ENCODE peak calls at places on chromosomes 5 and 9, in four cellular contexts. Q, W, Z and D are unnamed samples.
A peak's percentile ranks its signal among the peaks of the same experiment; 100 is the strongest.

GRCh38 chr5:150731669-150732068 is 27.1 kb downstream of the DCTN4 start:
- ATAC-seq in Q (peak; percentile 67), W (peak; percentile 86), Z (no peak), D (no peak)

GRCh38 chr9:89059925-89060506 is 68.7 kb downstream of the S1PR3 start:
- ATAC-seq in Q (no peak), W (no peak), Z (no peak), D (no peak)

GRCh38 chr9:87290241-87290700 is 207.4 kb upstream of the DAPK1 start:
- ATAC-seq in Q (no peak), W (no peak), Z (no peak), D (no peak)

GRCh38 chr5:58717303-58718012 is 134.6 kb downstream of the RAB3C start:
- ATAC-seq in Q (no peak), W (no peak), Z (no peak), D (no peak)

GRCh38 chr9:37752646-37753488 is 738 bp upstream of the TRMT10B start:
- ATAC-seq in Q (no peak), W (no peak), Z (no peak), D (peak; percentile 3)

GRCh38 chr5:34598177-34598794 is 57.8 kb upstream of the RAI14 start:
- ATAC-seq in Q (peak; percentile 81), W (peak; percentile 88), Z (no peak), D (peak; percentile 56)

GRCh38 chr5:113065626-113066025 is 89.0 kb downstream of the DCP2 start:
- ATAC-seq in Q (no peak), W (no peak), Z (no peak), D (no peak)

GRCh38 chr9:1879501-1879900 is 135.6 kb upstream of the SMARCA2 start:
- ATAC-seq in Q (no peak), W (no peak), Z (peak; percentile 69), D (peak; percentile 72)

GRCh38 chr9:126661521-126662251 is 48.0 kb downstream of the LMX1B start:
- ATAC-seq in Q (peak; percentile 32), W (no peak), Z (no peak), D (no peak)

GRCh38 chr5:130528474-130528873 is 624.2 kb downstream of the CHSY3 start:
- ATAC-seq in Q (no peak), W (no peak), Z (no peak), D (no peak)

GRCh38 chr5:145463634-145464033 is 371.5 kb downstream of the PRELID2 start:
- ATAC-seq in Q (no peak), W (no peak), Z (no peak), D (no peak)

GRCh38 chr5:170247363-170247762 is 14.6 kb downstream of the C5orf58 start:
- ATAC-seq in Q (no peak), W (peak; percentile 75), Z (no peak), D (no peak)

GRCh38 chr5:45038366-45038987 is 229.7 kb downstream of the MRPS30 start:
- ATAC-seq in Q (peak; percentile 62), W (no peak), Z (no peak), D (no peak)

GRCh38 chr5:16983022-16983639 is 47.0 kb upstream of the MYO10 start:
- ATAC-seq in Q (no peak), W (peak; percentile 84), Z (no peak), D (no peak)

GRCh38 chr9:133135193-133135745 is 14.2 kb upstream of the RALGDS start:
- ATAC-seq in Q (peak; percentile 50), W (no peak), Z (peak; percentile 60), D (peak; percentile 68)

GRCh38 chr5:52948418-52949076 is 40.6 kb upstream of the ITGA2 start:
- ATAC-seq in Q (peak; percentile 99), W (peak; percentile 90), Z (peak; percentile 94), D (peak; percentile 97)

GRCh38 chr5:65734921-65735320 is 12.9 kb downstream of the NLN start:
- ATAC-seq in Q (no peak), W (no peak), Z (no peak), D (no peak)

GRCh38 chr9:68779558-68780376 is 74.7 kb downstream of the PIP5K1B start:
- ATAC-seq in Q (peak; percentile 96), W (peak; percentile 99), Z (peak; percentile 93), D (peak; percentile 86)

GRCh38 chr9:122151267-122151828 is 8.2 kb downstream of the NDUFA8 start:
- ATAC-seq in Q (no peak), W (peak; percentile 49), Z (no peak), D (no peak)

GRCh38 chr9:81823672-81824554 is 104.3 kb upstream of the SPATA31D4 start:
- ATAC-seq in Q (peak; percentile 27), W (no peak), Z (no peak), D (no peak)

GRCh38 chr5:117633093-117633492 is 1058.5 kb upstream of the SEMA6A start:
- ATAC-seq in Q (no peak), W (no peak), Z (no peak), D (no peak)

GRCh38 chr9:35341585-35341984 is 148.3 kb upstream of the RUSC2 start:
- ATAC-seq in Q (peak; percentile 92), W (peak; percentile 95), Z (no peak), D (no peak)

GRCh38 chr5:108521841-108522506 is 140.1 kb upstream of the FBXL17 start:
- ATAC-seq in Q (peak; percentile 96), W (peak; percentile 46), Z (peak; percentile 46), D (no peak)

GRCh38 chr5:74408150-74409043 is 232.1 kb downstream of the ENC1 start:
- ATAC-seq in Q (peak; percentile 34), W (no peak), Z (no peak), D (no peak)

GRCh38 chr9:87818308-87818707 is 64.4 kb upstream of the SPATA31E1 start:
- ATAC-seq in Q (no peak), W (no peak), Z (no peak), D (no peak)

GRCh38 chr9:129451669-129452068 is 169.2 kb downstream of the C9orf50 start:
- ATAC-seq in Q (no peak), W (peak; percentile 41), Z (no peak), D (no peak)

GRCh38 chr5:60846298-60846697 is 2.2 kb upstream of the ELOVL7 start:
- ATAC-seq in Q (no peak), W (no peak), Z (no peak), D (no peak)

GRCh38 chr5:168401880-168402279 is 84.4 kb upstream of the RARS1 start:
- ATAC-seq in Q (peak; percentile 90), W (no peak), Z (no peak), D (no peak)

GRCh38 chr5:57332350-57332749 is 150.3 kb downstream of the ACTBL2 start:
- ATAC-seq in Q (no peak), W (no peak), Z (no peak), D (no peak)

GRCh38 chr5:98847054-98847453 is 73.6 kb downstream of the RGMB start:
- ATAC-seq in Q (no peak), W (no peak), Z (no peak), D (no peak)

GRCh38 chr5:53472279-53472678 is 8.2 kb upstream of the FST start:
- ATAC-seq in Q (no peak), W (no peak), Z (no peak), D (no peak)

GRCh38 chr9:6592231-6592630 is 53.3 kb downstream of the GLDC start:
- ATAC-seq in Q (no peak), W (no peak), Z (no peak), D (no peak)

GRCh38 chr5:139752506-139753350 is 42.9 kb upstream of the PSD2 start:
- ATAC-seq in Q (no peak), W (no peak), Z (peak; percentile 68), D (peak; percentile 76)

GRCh38 chr9:20382460-20383071 is 239.7 kb downstream of the MLLT3 start:
- ATAC-seq in Q (no peak), W (no peak), Z (no peak), D (no peak)

GRCh38 chr5:129172561-129172960 is 78.0 kb downstream of the ISOC1 start:
- ATAC-seq in Q (no peak), W (no peak), Z (no peak), D (no peak)

GRCh38 chr9:98097836-98098235 is 21.2 kb downstream of the TRIM14 start:
- ATAC-seq in Q (peak; percentile 13), W (no peak), Z (peak; percentile 34), D (peak; percentile 64)

GRCh38 chr5:149549461-149550266 is 1.6 kb downstream of the CSNK1A1 start:
- ATAC-seq in Q (no peak), W (no peak), Z (no peak), D (peak; percentile 26)